ENCODE peak calls at places on chromosomes 3 and 15, in eight cellular contexts. F is neural progenitor cell, N is brain microvascular endothelial cell, E is GM13977, Y is GM12865, M is progenitor cell of endocrine pancreas, T is H9, L is prostate gland. J is an unnamed sample.

GRCh38 chr15:73344051-73344450 is 24.7 kb downstream of the HCN4 start:
- DNase-seq in F (no peak), N (peak; percentile 3), E (no peak), Y (no peak), M (no peak), T (no peak), L (no peak), J (no peak)

GRCh38 chr3:21517184-21517583 is 233.8 kb downstream of the ZNF385D start:
- DNase-seq in F (no peak), N (no peak), E (no peak), Y (no peak), M (no peak), T (peak; percentile 33), L (no peak), J (no peak)

GRCh38 chr3:74271541-74271940 is 342.9 kb downstream of the CNTN3 start:
- DNase-seq in F (no peak), N (no peak), E (no peak), Y (no peak), M (no peak), T (no peak), L (no peak), J (no peak)

GRCh38 chr15:23038741-23039150 is 623 bp downstream of the TUBGCP5 start:
- DNase-seq in F (no peak), N (peak; percentile 29), E (no peak), Y (no peak), M (no peak), T (no peak), L (no peak), J (no peak)

GRCh38 chr3:72288955-72289707 is 504.2 kb upstream of the PROK2 start:
- DNase-seq in F (peak; percentile 73), N (peak; percentile 17), E (peak; percentile 35), Y (peak; percentile 36), M (no peak), T (no peak), L (peak; percentile 56), J (peak; percentile 60)

GRCh38 chr3:192916455-192917257 is 1.0 kb downstream of the MB21D2 start:
- DNase-seq in F (peak; percentile 74), N (peak; percentile 51), E (peak; percentile 46), Y (peak; percentile 90), M (peak; percentile 50), T (peak; percentile 82), L (peak; percentile 70), J (peak; percentile 68)

GRCh38 chr3:162096874-162097273 is 600.3 kb downstream of the OTOL1 start:
- DNase-seq in F (no peak), N (no peak), E (no peak), Y (no peak), M (no peak), T (no peak), L (no peak), J (no peak)

GRCh38 chr15:100192092-100192695 is 149.6 kb downstream of the ADAMTS17 start:
- DNase-seq in F (no peak), N (no peak), E (no peak), Y (no peak), M (no peak), T (peak; percentile 29), L (peak; percentile 30), J (no peak)

GRCh38 chr3:13626915-13627460 is 78.1 kb downstream of the FBLN2 start:
- DNase-seq in F (no peak), N (no peak), E (no peak), Y (no peak), M (no peak), T (no peak), L (no peak), J (no peak)

GRCh38 chr15:83714888-83715287 is 61.0 kb downstream of the ADAMTSL3 start:
- DNase-seq in F (no peak), N (no peak), E (no peak), Y (no peak), M (no peak), T (no peak), L (no peak), J (no peak)

GRCh38 chr3:45719761-45720487 is 30.7 kb downstream of the SACM1L start:
- DNase-seq in F (no peak), N (no peak), E (no peak), Y (no peak), M (no peak), T (no peak), L (no peak), J (no peak)

GRCh38 chr15:100663550-100664335 is 61.4 kb downstream of the ASB7 start:
- DNase-seq in F (no peak), N (peak; percentile 13), E (no peak), Y (no peak), M (no peak), T (no peak), L (no peak), J (no peak)

GRCh38 chr3:187740446-187741399 is 4.5 kb downstream of the BCL6 start:
- DNase-seq in F (peak; percentile 78), N (peak; percentile 37), E (peak; percentile 71), Y (peak; percentile 40), M (peak; percentile 65), T (peak; percentile 75), L (peak; percentile 61), J (peak; percentile 72)

GRCh38 chr3:64653101-64653500 is 34.7 kb downstream of the ADAMTS9 start:
- DNase-seq in F (no peak), N (no peak), E (no peak), Y (no peak), M (no peak), T (no peak), L (no peak), J (no peak)

GRCh38 chr3:64650710-64651109 is 37.1 kb downstream of the ADAMTS9 start:
- DNase-seq in F (no peak), N (peak; percentile 16), E (no peak), Y (no peak), M (no peak), T (no peak), L (no peak), J (no peak)

GRCh38 chr3:64651286-64651685 is 36.5 kb downstream of the ADAMTS9 start:
- DNase-seq in F (no peak), N (no peak), E (no peak), Y (no peak), M (no peak), T (no peak), L (no peak), J (no peak)

GRCh38 chr3:64650096-64650622 is 37.6 kb downstream of the ADAMTS9 start:
- DNase-seq in F (no peak), N (no peak), E (no peak), Y (no peak), M (no peak), T (no peak), L (no peak), J (no peak)

DNA sequence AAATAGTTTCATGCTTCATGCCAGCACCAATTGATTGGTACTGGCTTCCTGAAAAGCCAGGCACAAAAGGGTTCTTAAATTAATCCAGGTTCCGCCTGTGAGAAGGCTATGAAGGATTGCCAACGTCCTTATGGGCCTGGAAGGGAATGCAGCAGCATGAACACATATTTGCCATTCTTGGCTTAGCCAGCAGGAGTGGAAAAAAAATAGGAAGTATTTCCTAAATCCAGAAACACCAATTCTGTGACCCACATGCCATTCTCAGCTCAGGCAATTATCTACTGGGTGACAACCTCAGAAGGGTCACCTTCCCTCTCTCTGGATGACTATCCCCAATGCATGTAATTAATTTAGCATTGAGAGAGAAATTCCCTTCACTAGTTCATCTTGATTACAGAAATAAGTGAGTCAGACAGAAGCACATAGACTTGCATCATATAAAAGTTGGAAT is 36.0 kb downstream of the ADAMTS9 start:
- DNase-seq in F (peak; percentile 42), N (no peak), E (no peak), Y (no peak), M (no peak), T (no peak), L (no peak), J (no peak)
- TF ChIP-seq CTCF in F (no peak), N (peak; percentile 1), E (no peak), Y (no peak), M (no peak), T (no peak), L (no peak), J (no peak)

GRCh38 chr3:155352900-155353490 is 59.5 kb upstream of the STRIT1 start:
- DNase-seq in F (peak; percentile 43), N (no peak), E (peak; percentile 20), Y (peak; percentile 43), M (no peak), T (no peak), L (no peak), J (peak; percentile 12)

GRCh38 chr3:155360281-155360680 is 66.8 kb upstream of the STRIT1 start:
- DNase-seq in F (no peak), N (no peak), E (no peak), Y (no peak), M (no peak), T (no peak), L (no peak), J (no peak)

GRCh38 chr3:155354658-155355057 is 61.2 kb upstream of the STRIT1 start:
- DNase-seq in F (no peak), N (no peak), E (no peak), Y (no peak), M (no peak), T (no peak), L (no peak), J (no peak)

GRCh38 chr3:155356594-155357370 is 63.3 kb upstream of the STRIT1 start:
- DNase-seq in F (peak; percentile 54), N (no peak), E (no peak), Y (no peak), M (no peak), T (peak; percentile 64), L (no peak), J (no peak)
- TF ChIP-seq CTCF in F (peak; percentile 47), N (peak; percentile 44), E (no peak), Y (no peak), M (peak; percentile 37), T (peak; percentile 58), L (no peak), J (no peak)

DNA sequence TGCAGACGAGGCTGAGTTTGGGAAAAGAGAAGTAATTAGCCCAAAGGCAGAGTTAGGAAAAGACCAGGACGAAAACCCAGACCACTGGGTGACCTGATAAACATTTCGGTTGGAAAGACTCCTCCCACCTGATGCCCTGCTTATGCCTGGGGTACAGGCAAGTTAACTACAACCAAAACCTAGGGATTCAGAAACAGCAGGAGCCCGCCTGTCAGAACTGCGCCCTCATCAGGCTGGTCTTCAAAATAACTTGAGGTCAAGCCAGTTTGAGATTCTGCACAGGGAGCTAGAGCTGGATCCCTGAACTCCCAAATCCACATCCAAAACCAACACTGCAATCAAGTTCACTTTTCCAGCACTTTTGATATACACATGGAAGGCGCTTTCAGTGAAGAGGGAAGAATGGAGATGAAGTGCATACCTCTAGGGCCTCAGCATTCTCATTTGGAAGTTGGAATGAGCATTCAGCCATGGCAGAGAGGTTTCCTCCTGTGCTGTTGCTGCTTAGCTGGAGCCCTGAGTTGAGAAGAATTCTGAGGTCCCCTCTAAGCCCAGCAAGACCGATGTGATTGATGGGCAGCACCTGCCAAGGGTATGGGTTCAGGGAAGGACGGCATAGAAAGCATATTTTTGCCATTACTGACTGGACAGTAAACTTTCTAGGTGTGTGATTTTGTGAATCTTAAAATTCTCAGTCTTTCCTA is 11.6 kb downstream of the TSEN2 start:
- DNase-seq in F (peak; percentile 31), N (no peak), E (no peak), Y (no peak), M (no peak), T (peak; percentile 58), L (no peak), J (no peak)
- TF ChIP-seq CTCF in F (peak; percentile 47), N (peak; percentile 49), E (peak; percentile 12), Y (no peak), M (peak; percentile 32), T (peak; percentile 64), L (no peak), J (no peak)

DNA sequence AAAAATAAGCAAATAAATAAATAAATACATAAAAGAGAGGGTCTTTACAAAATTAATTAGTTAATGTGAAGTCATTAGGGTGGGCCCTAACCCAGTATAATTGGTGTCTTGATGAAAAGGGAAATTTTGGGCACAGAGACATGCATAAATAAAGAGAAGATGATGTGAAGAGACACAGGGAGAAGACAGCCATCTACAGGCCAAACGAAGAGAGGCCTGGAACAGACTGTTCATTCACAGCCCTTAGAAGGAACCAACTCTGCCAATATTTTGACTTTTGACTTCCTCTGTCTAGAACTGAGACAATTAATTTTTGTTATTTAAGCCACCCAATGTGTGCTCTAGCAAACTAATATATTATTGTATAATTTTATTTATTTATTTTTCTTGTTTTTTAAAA is 29.6 kb upstream of the SELENOK start:
- DNase-seq in F (no peak), N (peak; percentile 6), E (peak; percentile 34), Y (peak; percentile 21), M (no peak), T (no peak), L (no peak), J (peak; percentile 25)
- TF ChIP-seq CTCF in F (peak; percentile 7), N (peak; percentile 49), E (peak; percentile 53), Y (peak; percentile 41), M (peak; percentile 19), T (peak; percentile 50), L (no peak), J (peak; percentile 39)

J was measured in GM13976.